ENCODE peak calls at places on chromosomes 12 and 14, in seven cellular contexts. S is H1; T is activated T-cell treated with anti-CD3 and anti-CD28 coated beads, Interleukin-2, amount 50 U/mL, for 4 hours; W is astrocyte; C is islet precursor cell; H is SW480; R is activated CD4-positive, alpha-beta T cell treated with anti-CD3 and anti-CD28 coated beads, Interleukin-2, amount 50 U/mL, for 24 hours. L is an unnamed sample.

GRCh38 chr12:94874086-94874985 is 129.2 kb downstream of the NDUFA12 start:
- DNase-seq in S (no peak), T (no peak), W (no peak), C (no peak), H (no peak), R (no peak), L (no peak)

GRCh38 chr14:76138758-76139723 is 12.7 kb upstream of the GPATCH2L start:
- DNase-seq in S (no peak), T (no peak), W (no peak), C (no peak), H (no peak), R (no peak), L (no peak)

GRCh38 chr12:53659609-53660008 is 16.3 kb downstream of the ATP5MC2 start:
- DNase-seq in S (no peak), T (no peak), W (peak; percentile 63), C (no peak), H (no peak), R (no peak), L (no peak)

GRCh38 chr14:84234281-84234680 is 1295.7 kb upstream of the FLRT2 start:
- DNase-seq in S (no peak), T (no peak), W (no peak), C (no peak), H (no peak), R (no peak), L (no peak)

GRCh38 chr14:31411218-31411727 is 9.1 kb downstream of the HEATR5A start:
- DNase-seq in S (no peak), T (no peak), W (peak; percentile 40), C (no peak), H (no peak), R (no peak), L (no peak)

GRCh38 chr12:24850486-24850885 is 98.4 kb downstream of the BCAT1 start:
- DNase-seq in S (no peak), T (no peak), W (no peak), C (no peak), H (no peak), R (no peak), L (no peak)

GRCh38 chr14:37663498-37663897 is 68.1 kb downstream of the TTC6 start:
- DNase-seq in S (no peak), T (no peak), W (no peak), C (no peak), H (no peak), R (no peak), L (no peak)

GRCh38 chr12:89936631-89937030 is 228.0 kb upstream of the ATP2B1 start:
- DNase-seq in S (no peak), T (no peak), W (no peak), C (peak; percentile 81), H (no peak), R (no peak), L (no peak)

GRCh38 chr14:59407246-59407615 is 57.9 kb downstream of the GPR135 start:
- DNase-seq in S (no peak), T (no peak), W (peak; percentile 93), C (no peak), H (no peak), R (no peak), L (no peak)

GRCh38 chr12:121676190-121676589 is 6.7 kb upstream of the MORN3 start:
- DNase-seq in S (no peak), T (no peak), W (no peak), C (no peak), H (no peak), R (no peak), L (no peak)

GRCh38 chr14:103207038-103207403 is 83.8 kb downstream of the TNFAIP2 start:
- DNase-seq in S (peak; percentile 23), T (no peak), W (peak; percentile 12), C (peak; percentile 74), H (no peak), R (no peak), L (no peak)

GRCh38 chr12:94618995-94619695 is 31.2 kb downstream of the TMCC3 start:
- DNase-seq in S (no peak), T (no peak), W (peak; percentile 89), C (peak; percentile 88), H (peak; percentile 46), R (no peak), L (no peak)

GRCh38 chr12:26701604-26702215 is 131.3 kb downstream of the ITPR2 start:
- DNase-seq in S (no peak), T (no peak), W (peak; percentile 33), C (no peak), H (peak; percentile 86), R (no peak), L (no peak)

GRCh38 chr12:67018105-67018504 is 251.1 kb upstream of the CAND1 start:
- DNase-seq in S (peak; percentile 13), T (no peak), W (no peak), C (peak; percentile 67), H (no peak), R (no peak), L (no peak)

GRCh38 chr12:122793685-122794106 is 19.3 kb downstream of the CCDC62 start:
- DNase-seq in S (no peak), T (no peak), W (peak; percentile 36), C (no peak), H (peak; percentile 48), R (peak; percentile 5), L (no peak)

GRCh38 chr12:16600525-16600924 is 5.4 kb downstream of the LMO3 start:
- DNase-seq in S (no peak), T (no peak), W (no peak), C (no peak), H (no peak), R (no peak), L (no peak)

GRCh38 chr14:75226755-75227544 is 50.5 kb upstream of the TMED10 start:
- DNase-seq in S (no peak), T (no peak), W (no peak), C (no peak), H (no peak), R (no peak), L (no peak)

GRCh38 chr12:11171953-11172675 is 1.1 kb downstream of the SMIM10L1 start:
- DNase-seq in S (no peak), T (no peak), W (peak; percentile 27), C (no peak), H (peak; percentile 45), R (no peak), L (no peak)

GRCh38 chr14:103140316-103141109 is 17.3 kb downstream of the TNFAIP2 start:
- DNase-seq in S (no peak), T (no peak), W (no peak), C (no peak), H (peak; percentile 97), R (no peak), L (no peak)

GRCh38 chr14:63295991-63296630 is 22.6 kb downstream of the GPHB5 start:
- DNase-seq in S (no peak), T (no peak), W (no peak), C (no peak), H (no peak), R (no peak), L (no peak)

GRCh38 chr12:93153321-93153720 is 224.2 kb upstream of the EEA1 start:
- DNase-seq in S (no peak), T (no peak), W (peak; percentile 63), C (peak; percentile 57), H (no peak), R (no peak), L (no peak)

GRCh38 chr12:58452546-58452945 is 467.8 kb downstream of the LRIG3 start:
- DNase-seq in S (no peak), T (no peak), W (peak; percentile 46), C (no peak), H (no peak), R (no peak), L (no peak)

GRCh38 chr12:90235642-90236041 is 527.0 kb upstream of the ATP2B1 start:
- DNase-seq in S (no peak), T (no peak), W (peak; percentile 11), C (no peak), H (no peak), R (no peak), L (no peak)

GRCh38 chr12:26715232-26715631 is 117.8 kb downstream of the ITPR2 start:
- DNase-seq in S (no peak), T (no peak), W (no peak), C (no peak), H (no peak), R (no peak), L (no peak)

GRCh38 chr12:70048521-70049245 is 194.6 kb upstream of the CNOT2 start:
- DNase-seq in S (no peak), T (no peak), W (no peak), C (no peak), H (no peak), R (no peak), L (no peak)

GRCh38 chr14:22314183-22314820 is 274.7 kb downstream of the DAD1 start:
- DNase-seq in S (no peak), T (no peak), W (peak; percentile 30), C (no peak), H (peak; percentile 65), R (no peak), L (no peak)

GRCh38 chr14:91153360-91153759 is 39.5 kb downstream of the DGLUCY start:
- DNase-seq in S (no peak), T (no peak), W (no peak), C (no peak), H (no peak), R (no peak), L (no peak)

GRCh38 chr14:32121948-32122347 is 44.8 kb downstream of the ARHGAP5 start:
- DNase-seq in S (no peak), T (no peak), W (peak; percentile 13), C (no peak), H (no peak), R (no peak), L (no peak)

GRCh38 chr12:30792648-30793499 is 38.1 kb upstream of the CAPRIN2 start:
- DNase-seq in S (no peak), T (no peak), W (peak; percentile 75), C (peak; percentile 64), H (no peak), R (no peak), L (no peak)

GRCh38 chr14:68104518-68104917 is 284.9 kb downstream of the RAD51B start:
- DNase-seq in S (no peak), T (no peak), W (peak; percentile 97), C (no peak), H (no peak), R (no peak), L (no peak)

GRCh38 chr14:103762547-103762946 is 46.9 kb downstream of the ZFYVE21 start:
- DNase-seq in S (no peak), T (no peak), W (no peak), C (no peak), H (no peak), R (no peak), L (no peak)

GRCh38 chr14:96238676-96239075 is 17.3 kb upstream of the BDKRB1 start:
- DNase-seq in S (no peak), T (no peak), W (no peak), C (no peak), H (no peak), R (no peak), L (no peak)

GRCh38 chr12:76135456-76135855 is 51.0 kb upstream of the NAP1L1 start:
- DNase-seq in S (no peak), T (no peak), W (peak; percentile 29), C (no peak), H (no peak), R (no peak), L (no peak)

GRCh38 chr12:128531153-128531552 is 264.2 kb downstream of the TMEM132C start:
- DNase-seq in S (no peak), T (no peak), W (no peak), C (no peak), H (peak; percentile 59), R (no peak), L (no peak)

GRCh38 chr14:73180385-73180805 is 44.1 kb downstream of the PSEN1 start:
- DNase-seq in S (no peak), T (no peak), W (peak; percentile 53), C (no peak), H (no peak), R (no peak), L (no peak)